ENCODE peak calls at places on chromosomes 13 and 19, in four cellular contexts. One of them, this sample, is unnamed.

GRCh38 chr13:110617326-110618072 is 2.2 kb downstream of the NAXD start:
- DNase-seq in astrocyte: peak
- DNase-seq in CD8-positive, alpha-beta T cell: no peak
- DNase-seq in psoas muscle: no peak
- DNase-seq in this sample: no peak

GRCh38 chr13:62837895-62838294 is 1422.2 kb upstream of the PCDH20 start:
- DNase-seq in astrocyte: peak
- DNase-seq in CD8-positive, alpha-beta T cell: no peak
- DNase-seq in psoas muscle: no peak
- DNase-seq in this sample: no peak

GRCh38 chr13:87147076-87147475 is 524.1 kb upstream of the SLITRK5 start:
- DNase-seq in astrocyte: peak
- DNase-seq in CD8-positive, alpha-beta T cell: no peak
- DNase-seq in psoas muscle: no peak
- DNase-seq in this sample: no peak

GRCh38 chr13:31499274-31499673 is 240.1 kb upstream of the RXFP2 start:
- DNase-seq in astrocyte: no peak
- DNase-seq in CD8-positive, alpha-beta T cell: no peak
- DNase-seq in psoas muscle: no peak
- DNase-seq in this sample: no peak

GRCh38 chr13:93249259-93249917 is 22.8 kb downstream of the GPC6 start:
- DNase-seq in astrocyte: peak
- DNase-seq in CD8-positive, alpha-beta T cell: no peak
- DNase-seq in psoas muscle: no peak
- DNase-seq in this sample: no peak

GRCh38 chr13:73731564-73731963 is 402.6 kb downstream of the KLF12 start:
- DNase-seq in astrocyte: no peak
- DNase-seq in CD8-positive, alpha-beta T cell: no peak
- DNase-seq in psoas muscle: no peak
- DNase-seq in this sample: no peak

GRCh38 chr13:31204592-31204991 is 4.8 kb downstream of the B3GLCT start:
- DNase-seq in astrocyte: peak
- DNase-seq in CD8-positive, alpha-beta T cell: no peak
- DNase-seq in psoas muscle: no peak
- DNase-seq in this sample: no peak

GRCh38 chr19:51903192-51903591 is 1.6 kb downstream of the ZNF649 start:
- DNase-seq in astrocyte: no peak
- DNase-seq in CD8-positive, alpha-beta T cell: no peak
- DNase-seq in psoas muscle: no peak
- DNase-seq in this sample: no peak

GRCh38 chr13:75825161-75825560 is 189.0 kb downstream of the LMO7 start:
- DNase-seq in astrocyte: no peak
- DNase-seq in CD8-positive, alpha-beta T cell: no peak
- DNase-seq in psoas muscle: no peak
- DNase-seq in this sample: no peak

GRCh38 chr13:38686635-38687245 is at the start of gene FREM2:
- DNase-seq in astrocyte: peak
- DNase-seq in CD8-positive, alpha-beta T cell: no peak
- DNase-seq in psoas muscle: peak
- DNase-seq in this sample: peak

GRCh38 chr13:32969516-32969941 is 46.7 kb upstream of the KL start:
- DNase-seq in astrocyte: peak
- DNase-seq in CD8-positive, alpha-beta T cell: no peak
- DNase-seq in psoas muscle: no peak
- DNase-seq in this sample: no peak

GRCh38 chr13:97018029-97018819 is 23.9 kb upstream of the OXGR1 start:
- DNase-seq in astrocyte: peak
- DNase-seq in CD8-positive, alpha-beta T cell: peak
- DNase-seq in psoas muscle: no peak
- DNase-seq in this sample: no peak

GRCh38 chr19:46115396-46116109 is 8.9 kb downstream of the IGFL3 start:
- DNase-seq in astrocyte: peak
- DNase-seq in CD8-positive, alpha-beta T cell: no peak
- DNase-seq in psoas muscle: no peak
- DNase-seq in this sample: no peak

GRCh38 chr19:31498781-31499180 is 149.5 kb upstream of the TSHZ3 start:
- DNase-seq in astrocyte: no peak
- DNase-seq in CD8-positive, alpha-beta T cell: no peak
- DNase-seq in psoas muscle: no peak
- DNase-seq in this sample: no peak

GRCh38 chr13:50358221-50358620 is 343.0 kb downstream of the KCNRG start:
- DNase-seq in astrocyte: no peak
- DNase-seq in CD8-positive, alpha-beta T cell: no peak
- DNase-seq in psoas muscle: no peak
- DNase-seq in this sample: no peak

GRCh38 chr13:24683370-24683769 is 3.2 kb downstream of the ATP12A start:
- DNase-seq in astrocyte: no peak
- DNase-seq in CD8-positive, alpha-beta T cell: no peak
- DNase-seq in psoas muscle: no peak
- DNase-seq in this sample: no peak

GRCh38 chr13:99426426-99426825 is 74.8 kb upstream of the TM9SF2 start:
- DNase-seq in astrocyte: no peak
- DNase-seq in CD8-positive, alpha-beta T cell: no peak
- DNase-seq in psoas muscle: no peak
- DNase-seq in this sample: no peak

GRCh38 chr19:43526884-43527859 is at the start of gene ETHE1:
- DNase-seq in astrocyte: no peak
- DNase-seq in CD8-positive, alpha-beta T cell: peak
- DNase-seq in psoas muscle: peak
- DNase-seq in this sample: peak

GRCh38 chr13:65378943-65379519 is 1851.1 kb downstream of the PCDH9 start:
- DNase-seq in astrocyte: peak
- DNase-seq in CD8-positive, alpha-beta T cell: no peak
- DNase-seq in psoas muscle: no peak
- DNase-seq in this sample: no peak

GRCh38 chr13:77692746-77693448 is 4.6 kb upstream of the SLAIN1 start:
- DNase-seq in astrocyte: peak
- DNase-seq in CD8-positive, alpha-beta T cell: no peak
- DNase-seq in psoas muscle: no peak
- DNase-seq in this sample: no peak

GRCh38 chr19:31675187-31675913 is 326.1 kb upstream of the TSHZ3 start:
- DNase-seq in astrocyte: peak
- DNase-seq in CD8-positive, alpha-beta T cell: no peak
- DNase-seq in psoas muscle: no peak
- DNase-seq in this sample: no peak

GRCh38 chr19:13723206-13723605 is 41.1 kb upstream of the MRI1 start:
- DNase-seq in astrocyte: peak
- DNase-seq in CD8-positive, alpha-beta T cell: no peak
- DNase-seq in psoas muscle: no peak
- DNase-seq in this sample: no peak

GRCh38 chr13:85935868-85936467 is 136.7 kb upstream of the SLITRK6 start:
- DNase-seq in astrocyte: no peak
- DNase-seq in CD8-positive, alpha-beta T cell: no peak
- DNase-seq in psoas muscle: no peak
- DNase-seq in this sample: no peak

GRCh38 chr13:94419304-94419943 is 60.1 kb downstream of the DCT start:
- DNase-seq in astrocyte: peak
- DNase-seq in CD8-positive, alpha-beta T cell: no peak
- DNase-seq in psoas muscle: no peak
- DNase-seq in this sample: no peak

GRCh38 chr13:77779461-77780272 is 82.2 kb downstream of the SLAIN1 start:
- DNase-seq in astrocyte: peak
- DNase-seq in CD8-positive, alpha-beta T cell: no peak
- DNase-seq in psoas muscle: no peak
- DNase-seq in this sample: peak

GRCh38 chr19:55603115-55603514 is 2.3 kb upstream of the ZNF865 start:
- DNase-seq in astrocyte: no peak
- DNase-seq in CD8-positive, alpha-beta T cell: no peak
- DNase-seq in psoas muscle: no peak
- DNase-seq in this sample: no peak

GRCh38 chr19:34678421-34678820 is 943 bp downstream of the ZNF302 start:
- DNase-seq in astrocyte: no peak
- DNase-seq in CD8-positive, alpha-beta T cell: no peak
- DNase-seq in psoas muscle: no peak
- DNase-seq in this sample: no peak

GRCh38 chr13:102440259-102440936 is 38.5 kb upstream of the FGF14 start:
- DNase-seq in astrocyte: no peak
- DNase-seq in CD8-positive, alpha-beta T cell: no peak
- DNase-seq in psoas muscle: no peak
- DNase-seq in this sample: no peak

GRCh38 chr19:38522915-38523314 is 89.4 kb downstream of the RYR1 start:
- DNase-seq in astrocyte: no peak
- DNase-seq in CD8-positive, alpha-beta T cell: no peak
- DNase-seq in psoas muscle: no peak
- DNase-seq in this sample: no peak

GRCh38 chr13:99601535-99601934 is 100.3 kb downstream of the TM9SF2 start:
- DNase-seq in astrocyte: no peak
- DNase-seq in CD8-positive, alpha-beta T cell: no peak
- DNase-seq in psoas muscle: no peak
- DNase-seq in this sample: no peak

GRCh38 chr13:28489536-28489935 is 5.4 kb downstream of the FLT1 start:
- DNase-seq in astrocyte: no peak
- DNase-seq in CD8-positive, alpha-beta T cell: no peak
- DNase-seq in psoas muscle: no peak
- DNase-seq in this sample: no peak

GRCh38 chr13:28492527-28493367 is 2.2 kb downstream of the FLT1 start:
- DNase-seq in astrocyte: no peak
- DNase-seq in CD8-positive, alpha-beta T cell: no peak
- DNase-seq in psoas muscle: no peak
- DNase-seq in this sample: no peak

GRCh38 chr13:28488376-28489005 is 6.4 kb downstream of the FLT1 start:
- DNase-seq in astrocyte: no peak
- DNase-seq in CD8-positive, alpha-beta T cell: no peak
- DNase-seq in psoas muscle: no peak
- DNase-seq in this sample: no peak

GRCh38 chr13:28493740-28494536 is 990 bp downstream of the FLT1 start:
- DNase-seq in astrocyte: no peak
- DNase-seq in CD8-positive, alpha-beta T cell: no peak
- DNase-seq in psoas muscle: no peak
- DNase-seq in this sample: no peak

GRCh38 chr13:28489975-28490550 is 4.9 kb downstream of the FLT1 start:
- DNase-seq in astrocyte: no peak
- DNase-seq in CD8-positive, alpha-beta T cell: no peak
- DNase-seq in psoas muscle: no peak
- DNase-seq in this sample: no peak
- H3K27ac ChIP-seq in astrocyte: no peak
- H3K27ac ChIP-seq in CD8-positive, alpha-beta T cell: no peak
- H3K27ac ChIP-seq in psoas muscle: no peak
- H3K27ac ChIP-seq in this sample: no peak

GRCh38 chr19:54162884-54163283 is 3.4 kb upstream of the LENG1 start:
- DNase-seq in astrocyte: no peak
- DNase-seq in CD8-positive, alpha-beta T cell: no peak
- DNase-seq in psoas muscle: no peak
- DNase-seq in this sample: no peak
- H3K27ac ChIP-seq in astrocyte: no peak
- H3K27ac ChIP-seq in CD8-positive, alpha-beta T cell: no peak
- H3K27ac ChIP-seq in psoas muscle: no peak
- H3K27ac ChIP-seq in this sample: peak

DNA sequence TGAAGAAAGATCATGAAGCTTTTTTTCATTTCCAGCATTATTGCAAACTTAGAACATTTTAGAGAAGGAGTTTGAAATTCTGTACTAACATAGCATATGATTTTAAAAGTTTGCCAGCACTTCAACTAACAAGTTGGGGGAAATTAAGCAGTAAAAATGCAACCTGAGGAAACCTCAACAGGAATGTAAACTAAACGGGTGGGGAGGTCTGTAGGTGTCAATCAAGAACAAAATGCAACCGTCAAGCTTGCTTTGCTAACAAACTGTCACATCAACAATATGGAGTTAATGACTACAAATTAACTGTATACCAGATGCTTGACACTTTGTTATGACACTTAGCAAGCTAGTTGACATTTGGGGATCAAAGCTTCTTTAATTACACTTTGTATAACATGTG is 52.2 kb downstream of the DACH1 start:
- DNase-seq in astrocyte: no peak
- DNase-seq in CD8-positive, alpha-beta T cell: no peak
- DNase-seq in psoas muscle: no peak
- DNase-seq in this sample: no peak
- H3K27ac ChIP-seq in astrocyte: no peak
- H3K27ac ChIP-seq in CD8-positive, alpha-beta T cell: no peak
- H3K27ac ChIP-seq in psoas muscle: no peak
- H3K27ac ChIP-seq in this sample: no peak

GRCh38 chr19:7933411-7933810 is 7.5 kb upstream of the CTXN1 start:
- DNase-seq in astrocyte: no peak
- DNase-seq in CD8-positive, alpha-beta T cell: no peak
- DNase-seq in psoas muscle: no peak
- DNase-seq in this sample: no peak
- H3K27ac ChIP-seq in astrocyte: no peak
- H3K27ac ChIP-seq in CD8-positive, alpha-beta T cell: no peak
- H3K27ac ChIP-seq in psoas muscle: no peak
- H3K27ac ChIP-seq in this sample: no peak

GRCh38 chr13:100808848-100809247 is 134.3 kb upstream of the TMTC4 start:
- DNase-seq in astrocyte: no peak
- DNase-seq in CD8-positive, alpha-beta T cell: no peak
- DNase-seq in psoas muscle: no peak
- DNase-seq in this sample: no peak
- H3K27ac ChIP-seq in astrocyte: no peak
- H3K27ac ChIP-seq in CD8-positive, alpha-beta T cell: no peak
- H3K27ac ChIP-seq in psoas muscle: no peak
- H3K27ac ChIP-seq in this sample: no peak

DNA sequence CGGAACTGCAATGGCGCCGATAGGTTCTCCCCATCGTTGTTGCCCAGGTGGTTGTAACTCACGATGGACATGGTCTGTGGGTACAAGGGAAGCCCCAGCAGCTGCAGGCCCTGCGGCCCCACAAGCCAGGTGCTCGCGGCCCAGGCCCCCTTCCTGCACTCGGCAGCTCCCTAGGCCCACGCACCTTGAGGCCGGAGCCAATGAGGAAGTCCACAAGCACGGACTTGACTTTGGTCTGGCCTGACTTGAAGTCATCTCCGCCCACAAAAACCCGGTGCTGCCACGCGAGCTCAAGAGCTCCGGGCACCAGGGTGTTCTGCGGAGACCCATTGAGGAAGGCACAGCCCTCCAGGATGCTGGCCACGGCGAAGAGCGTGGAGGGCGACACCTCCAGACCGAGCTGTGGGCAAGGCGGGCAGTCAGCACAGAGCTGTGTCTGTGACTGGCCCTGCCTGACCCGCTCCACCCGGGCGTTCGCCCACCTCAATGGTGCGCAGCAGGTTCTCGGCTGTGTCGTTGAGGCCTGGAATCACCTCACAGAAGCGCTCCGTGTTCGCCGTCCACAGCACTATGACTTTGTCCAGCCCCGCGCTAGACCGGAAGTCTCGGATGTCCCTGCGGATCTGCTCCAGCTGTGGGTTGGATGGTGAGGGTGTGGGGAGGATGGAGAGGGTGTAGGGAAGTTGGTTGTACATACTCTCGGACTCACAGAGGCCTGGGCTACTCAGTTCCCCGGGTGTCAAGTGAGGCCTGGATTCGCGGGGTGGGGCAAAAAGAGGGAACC is 1.9 kb downstream of the ISYNA1 start:
- DNase-seq in astrocyte: no peak
- DNase-seq in CD8-positive, alpha-beta T cell: no peak
- DNase-seq in psoas muscle: no peak
- DNase-seq in this sample: no peak
- H3K27ac ChIP-seq in astrocyte: no peak
- H3K27ac ChIP-seq in CD8-positive, alpha-beta T cell: no peak
- H3K27ac ChIP-seq in psoas muscle: no peak
- H3K27ac ChIP-seq in this sample: no peak

DNA sequence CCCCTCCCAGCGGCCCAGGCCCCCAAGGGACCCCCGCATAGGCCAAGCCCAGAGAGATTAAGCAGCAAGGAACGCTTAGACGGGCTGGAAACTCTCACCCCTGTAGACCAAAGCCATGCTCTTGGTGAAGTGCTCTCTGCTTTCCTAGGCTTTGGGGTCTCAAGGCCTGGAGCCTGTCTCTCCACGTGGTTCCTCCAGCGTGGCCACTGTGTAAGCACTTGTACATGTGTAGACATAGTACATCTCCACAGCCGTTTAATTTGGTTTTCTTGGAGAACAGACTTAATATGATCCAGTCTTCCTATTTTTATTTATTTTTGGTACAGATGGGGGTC is 1.1 kb downstream of the NUDT19 start:
- DNase-seq in astrocyte: no peak
- DNase-seq in CD8-positive, alpha-beta T cell: no peak
- DNase-seq in psoas muscle: no peak
- DNase-seq in this sample: no peak
- H3K27ac ChIP-seq in astrocyte: peak
- H3K27ac ChIP-seq in CD8-positive, alpha-beta T cell: peak
- H3K27ac ChIP-seq in psoas muscle: peak
- H3K27ac ChIP-seq in this sample: peak